ENCODE peak calls at places on chromosomes 13 and 19, in nine cellular contexts. N is pancreas, Q is AG10803, A is AG04450, X is choroid plexus epithelial cell, I is WERI-Rb-1, M is tibial artery, V is brain microvascular endothelial cell, D is upper lobe of left lung. Z is an unnamed sample.
A peak's percentile ranks its signal among the peaks of the same experiment; 100 is the strongest.

GRCh38 chr19:18878058-18878797 is 17.7 kb downstream of the CERS1 start:
- DNase-seq in X (no peak), A (no peak), Q (no peak), V (no peak), I (no peak), N (no peak), D (no peak), M (no peak), Z (no peak)

GRCh38 chr13:53144826-53145225 is 116.2 kb downstream of the OLFM4 start:
- DNase-seq in Q (no peak), V (no peak), X (no peak), A (no peak), D (no peak), N (no peak), I (no peak), M (no peak), Z (no peak)

GRCh38 chr13:22735381-22735995 is 445.3 kb upstream of the SGCG start:
- DNase-seq in I (no peak), X (no peak), M (no peak), N (no peak), Q (no peak), V (no peak), A (no peak), D (no peak), Z (no peak)

GRCh38 chr13:109918179-109918651 is 131.8 kb upstream of the IRS2 start:
- DNase-seq in Q (peak; percentile 46), V (peak; percentile 32), A (no peak), M (peak; percentile 70), I (no peak), X (peak; percentile 9), D (no peak), N (no peak), Z (no peak)

GRCh38 chr19:48961051-48961649 is 4.0 kb upstream of the FTL start:
- DNase-seq in M (no peak), Q (no peak), N (peak; percentile 23), A (no peak), I (no peak), X (no peak), D (no peak), V (no peak), Z (no peak)

GRCh38 chr13:62631614-62632013 is 1216.0 kb upstream of the PCDH20 start:
- DNase-seq in V (no peak), X (peak; percentile 30), D (no peak), N (no peak), M (no peak), Q (no peak), I (no peak), A (no peak), Z (no peak)

GRCh38 chr19:31214086-31214485 is 135.2 kb downstream of the TSHZ3 start:
- DNase-seq in D (peak; percentile 75), V (peak; percentile 99), I (no peak), N (no peak), X (peak; percentile 99), A (peak; percentile 98), Q (peak; percentile 100), M (peak; percentile 67), Z (peak; percentile 100)

GRCh38 chr13:113398963-113399754 is 35.2 kb upstream of the GRTP1 start:
- DNase-seq in M (peak; percentile 78), I (no peak), V (peak; percentile 43), D (no peak), N (no peak), Q (peak; percentile 55), A (no peak), X (peak; percentile 73), Z (peak; percentile 81)

GRCh38 chr19:7337380-7338194 is 11.2 kb upstream of the ARHGEF18 start:
- DNase-seq in N (no peak), Q (no peak), A (no peak), X (no peak), V (no peak), D (peak; percentile 42), M (peak; percentile 65), I (no peak), Z (no peak)

GRCh38 chr13:28494861-28495585 is at the start of gene FLT1:
- DNase-seq in I (peak; percentile 71), M (no peak), X (no peak), Q (no peak), A (no peak), D (peak; percentile 45), V (no peak), N (no peak), Z (no peak)

GRCh38 chr19:2721570-2722540 is 683 bp upstream of the DIRAS1 start:
- DNase-seq in X (no peak), A (no peak), Q (no peak), I (no peak), D (no peak), M (no peak), V (no peak), N (no peak), Z (no peak)

GRCh38 chr13:114304346-114305034 is 9.8 kb upstream of the CHAMP1 start:
- DNase-seq in Q (no peak), A (no peak), V (no peak), N (peak; percentile 53), I (no peak), M (no peak), D (no peak), X (no peak), Z (no peak)

DNA sequence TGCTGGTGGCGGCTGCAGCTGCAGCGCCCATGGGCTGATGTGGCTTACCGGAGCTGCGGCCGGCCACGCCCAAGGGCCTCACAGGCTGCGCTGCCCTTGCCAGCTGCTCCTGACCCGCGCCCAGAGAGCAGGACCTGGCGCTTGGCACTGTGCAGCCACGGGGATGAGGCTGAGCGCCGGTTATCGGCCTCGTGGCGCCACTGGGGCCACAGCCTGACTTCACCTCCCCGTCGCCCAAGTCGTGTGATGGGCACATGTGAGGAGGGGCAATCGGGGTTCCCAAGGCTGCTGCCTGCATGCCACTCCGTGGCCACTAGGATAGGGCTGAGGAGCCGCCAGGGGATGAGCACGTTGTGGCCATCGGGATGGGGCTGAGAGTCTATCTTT is 77.2 kb upstream of the PABPC3 start:
- DNase-seq in M (no peak), Q (no peak), N (no peak), V (no peak), A (no peak), X (no peak), I (peak; percentile 32), D (no peak), Z (no peak)
- H3K4me3 ChIP-seq in M (no peak overlapping the region), Q (no peak overlapping the region), N (peak overlapping the region; percentile 46), V (no peak overlapping the region), A (no peak overlapping the region), X (no peak overlapping the region), I (peak overlapping the region; percentile 40), D (peak overlapping the region; percentile 34), Z (no peak overlapping the region)

DNA sequence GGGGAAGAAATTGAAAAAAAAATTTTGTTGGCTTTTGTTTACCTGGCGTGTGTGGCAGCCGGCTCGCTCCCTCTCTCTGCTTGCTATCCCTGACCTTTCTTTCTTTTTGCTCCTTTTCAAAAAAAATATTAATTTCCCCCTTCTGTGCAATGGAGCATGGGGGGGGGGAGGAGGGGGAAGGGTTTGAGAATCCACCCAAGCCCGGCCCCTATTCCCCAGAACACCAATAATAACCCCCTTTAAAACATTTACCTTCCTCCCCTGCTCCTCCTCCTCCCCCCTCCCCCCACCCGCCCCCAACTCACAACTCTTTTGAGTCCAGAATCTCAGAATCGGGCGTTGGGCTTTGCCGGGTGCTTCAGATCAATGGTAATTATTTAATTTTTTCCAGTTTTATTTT is 28.4 kb downstream of the NFIX start:
- DNase-seq in A (no peak), I (no peak), N (no peak), M (no peak), Q (peak; percentile 59), X (no peak), V (no peak), D (no peak), Z (no peak)
- H3K4me3 ChIP-seq in A (peak overlapping the region; percentile 65), I (no peak overlapping the region), N (no peak overlapping the region), M (peak overlapping the region; percentile 51), Q (peak overlapping the region; percentile 87), X (peak overlapping the region; percentile 58), V (peak overlapping the region; percentile 55), D (peak overlapping the region; percentile 42), Z (peak overlapping the region; percentile 51)

GRCh38 chr19:45500918-45501729 is 2.9 kb downstream of the PPM1N start:
- DNase-seq in N (no peak), M (no peak), X (no peak), V (no peak), A (no peak), Q (peak; percentile 26), D (no peak), I (no peak), Z (no peak)

GRCh38 chr19:45498411-45499195 is at the start of gene PPM1N:
- DNase-seq in Q (peak; percentile 19), A (no peak), V (no peak), N (no peak), M (no peak), D (no peak), X (no peak), I (peak; percentile 86), Z (no peak)

GRCh38 chr19:45497791-45498190 is 452 bp upstream of the PPM1N start:
- DNase-seq in M (no peak), Q (no peak), X (no peak), D (no peak), V (no peak), N (no peak), A (no peak), I (no peak), Z (no peak)

GRCh38 chr19:45501730-45502014 is 3.4 kb downstream of the PPM1N start:
- DNase-seq in M (no peak), Q (no peak), X (no peak), N (no peak), I (no peak), A (no peak), D (no peak), V (no peak), Z (no peak)

GRCh38 chr19:45499196-45500180 is 1.2 kb downstream of the PPM1N start:
- DNase-seq in M (no peak), V (no peak), Q (peak; percentile 18), D (no peak), I (peak; percentile 80), X (peak; percentile 54), N (peak; percentile 56), A (no peak), Z (no peak)
- H3K4me3 ChIP-seq in M (no peak overlapping the region), V (no peak overlapping the region), Q (no peak overlapping the region), D (peak overlapping the region; percentile 38), I (peak overlapping the region; percentile 43), X (no peak overlapping the region), N (no peak overlapping the region), A (no peak overlapping the region), Z (no peak overlapping the region)

GRCh38 chr19:10332158-10332964 is 968 bp downstream of the RAVER1 start:
- DNase-seq in A (no peak), Q (no peak), X (no peak), M (no peak), I (no peak), V (no peak), N (no peak), D (no peak), Z (no peak)

GRCh38 chr19:10325732-10326131 is 7.6 kb downstream of the RAVER1 start:
- DNase-seq in N (no peak), M (no peak), I (no peak), Q (no peak), D (no peak), V (no peak), X (no peak), A (no peak), Z (no peak)

GRCh38 chr19:10329555-10329954 is 3.8 kb downstream of the RAVER1 start:
- DNase-seq in I (no peak), Q (no peak), X (no peak), V (no peak), N (no peak), A (no peak), D (no peak), M (no peak), Z (no peak)

GRCh38 chr19:10328558-10329429 is 4.5 kb downstream of the RAVER1 start:
- DNase-seq in I (no peak), A (no peak), V (no peak), X (no peak), D (no peak), M (no peak), Q (no peak), N (no peak), Z (no peak)

GRCh38 chr19:10327793-10328192 is 5.5 kb downstream of the RAVER1 start:
- DNase-seq in D (no peak), M (no peak), N (no peak), V (no peak), X (no peak), A (no peak), I (no peak), Q (no peak), Z (no peak)
- H3K4me3 ChIP-seq in D (no peak overlapping the region), M (no peak overlapping the region), N (no peak overlapping the region), V (no peak overlapping the region), X (no peak overlapping the region), A (no peak overlapping the region), I (no peak overlapping the region), Q (no peak overlapping the region), Z (no peak overlapping the region)

Z was measured in astrocyte of the spinal cord.